ENCODE peak calls at places on chromosomes 4 and X, in six cellular contexts. B is lower leg skin, Q is uterus, W is Peyer's patch, T is choroid plexus epithelial cell, F is tibial nerve. U is an unnamed sample.

GRCh38 chr4:177480796-177481195 is 38.6 kb upstream of the AGA start:
- DNase-seq in Q (no peak), W (no peak), B (no peak), F (no peak), T (peak), U (no peak)

GRCh38 chrX:96884027-96884426 is 319 bp downstream of the RPA4 start:
- DNase-seq in B (no peak), T (no peak), F (no peak), W (no peak), Q (no peak), U (no peak)

GRCh38 chr4:15031993-15032660 is 29.8 kb downstream of the CPEB2 start:
- DNase-seq in F (no peak), Q (no peak), B (no peak), T (peak), W (no peak), U (no peak)

GRCh38 chr4:159444668-159445067 is 341.8 kb downstream of the RAPGEF2 start:
- DNase-seq in W (no peak), F (no peak), T (peak), B (no peak), Q (no peak), U (no peak)

GRCh38 chr4:142954415-142954814 is 108.3 kb upstream of the INPP4B start:
- DNase-seq in Q (no peak), W (no peak), T (no peak), B (no peak), F (no peak), U (no peak)

GRCh38 chr4:169663894-169664293 is 43.5 kb downstream of the CLCN3 start:
- DNase-seq in F (no peak), Q (no peak), T (peak), W (no peak), B (no peak), U (peak)

GRCh38 chr4:33649015-33649414 is 2595.3 kb downstream of the ARAP2 start:
- DNase-seq in Q (no peak), T (peak), W (no peak), F (no peak), B (no peak), U (no peak)

GRCh38 chrX:105190252-105190853 is 30.1 kb downstream of the TEX13A start:
- DNase-seq in B (peak), T (peak), F (peak), Q (no peak), W (peak), U (no peak)

GRCh38 chrX:20681691-20682090 is 415.0 kb upstream of the RPS6KA3 start:
- DNase-seq in T (no peak), F (no peak), Q (no peak), B (no peak), W (no peak), U (no peak)

GRCh38 chr4:64911846-64912245 is 502.6 kb upstream of the TECRL start:
- DNase-seq in T (no peak), F (no peak), W (no peak), B (no peak), Q (no peak), U (no peak)
- H3K4me3 ChIP-seq in T (no peak), F (no peak), W (no peak), B (no peak), Q (no peak), U (no peak)

GRCh38 chr4:93897559-93897958 is 69.0 kb downstream of the ATOH1 start:
- DNase-seq in T (peak), W (no peak), B (no peak), F (no peak), Q (no peak), U (no peak)
- TF ChIP-seq CTCF in T (no peak), W (peak), B (no peak), F (peak), Q (no peak), U (peak)

GRCh38 chrX:29478336-29479069 is 736.9 kb upstream of the MAGEB2 start:
- DNase-seq in W (no peak), F (no peak), B (no peak), Q (no peak), T (peak), U (no peak)
- H3K4me3 ChIP-seq in W (no peak), F (no peak), B (no peak), Q (no peak), T (peak), U (no peak)

DNA sequence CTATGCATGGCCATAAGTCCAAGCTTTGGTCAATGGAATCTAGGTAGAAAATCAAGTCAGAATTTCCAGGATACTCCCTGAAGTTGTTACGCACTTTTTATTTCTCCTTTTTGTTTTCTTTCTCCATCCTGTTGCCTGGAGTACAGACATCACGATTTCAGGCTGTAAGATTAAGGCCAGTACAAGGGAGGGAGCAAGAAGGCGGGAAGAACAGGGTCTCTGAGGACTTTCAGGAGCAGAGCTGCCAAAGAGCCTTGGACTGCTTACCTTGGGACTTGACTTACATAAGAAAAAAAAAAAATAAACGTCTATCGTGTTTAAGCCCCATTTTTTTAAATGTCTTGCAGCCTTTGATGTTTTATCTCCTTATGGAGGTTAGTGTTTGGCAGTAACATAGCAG is 107.1 kb downstream of the CLNK start:
- DNase-seq in Q (no peak), W (no peak), B (no peak), T (no peak), F (no peak), U (no peak)
- TF ChIP-seq CTCF in Q (no peak), W (no peak), B (no peak), T (no peak), F (no peak), U (no peak)

GRCh38 chr4:680931-681645 is 6.7 kb downstream of the MYL5 start:
- DNase-seq in Q (peak), F (no peak), B (no peak), W (peak), T (peak), U (no peak)
- H3K4me3 ChIP-seq in Q (peak), F (peak), B (no peak), W (peak), T (peak), U (peak)

U was measured in retinal pigment epithelial cell.